ENCODE peak calls at places on chromosome 5, in five cellular contexts. X, T, M, E and A are unnamed samples.

GRCh38 chr5:57383093-57383861 is 99.3 kb downstream of the ACTBL2 start:
- DNase-seq in X (peak), T (peak), M (peak), E (peak), A (peak)

GRCh38 chr5:157248771-157249475 is 17.0 kb upstream of the CYFIP2 start:
- DNase-seq in X (no peak), T (no peak), M (no peak), E (no peak), A (no peak)

GRCh38 chr5:140554454-140554853 is 2.8 kb downstream of the SRA1 start:
- DNase-seq in X (no peak), T (no peak), M (no peak), E (no peak), A (no peak)

GRCh38 chr5:92519717-92520632 is 1061.0 kb downstream of the NR2F1-AS1 start:
- DNase-seq in X (no peak), T (no peak), M (no peak), E (no peak), A (no peak)

GRCh38 chr5:77022511-77023417 is 7.4 kb upstream of the AGGF1 start:
- DNase-seq in X (no peak), T (no peak), M (no peak), E (no peak), A (no peak)

GRCh38 chr5:34687269-34688011 is 31.3 kb downstream of the RAI14 start:
- DNase-seq in X (peak), T (peak), M (peak), E (peak), A (peak)

GRCh38 chr5:115147052-115147451 is 22.7 kb downstream of the TRIM36 start:
- DNase-seq in X (no peak), T (peak), M (no peak), E (no peak), A (no peak)

GRCh38 chr5:157971466-157972324 is 112.8 kb upstream of the CLINT1 start:
- DNase-seq in X (no peak), T (no peak), M (no peak), E (no peak), A (no peak)